ENCODE peak calls at places on chromosomes 2 and 18, in nine cellular contexts. O is WTC11; T is stimulated activated CD8-positive, alpha-beta memory T cell treated with anti-CD3 and anti-CD28 coated beads, Interleukin-7, amount 100 ng/mL, for 48 hours; F is AG09319; I is thoracic aorta; S is AML-193; D is ELF-1; C is RCC 7860; L is MM.1S. H is an unnamed sample.

GRCh38 chr18:44325903-44326650 is 354.6 kb upstream of the SETBP1 start:
- DNase-seq in O (peak; percentile 81), T (no peak), F (peak; percentile 48), I (no peak), S (peak; percentile 27), D (peak; percentile 13), C (no peak), L (peak; percentile 63), H (no peak)

GRCh38 chr2:20288941-20289340 is 61.7 kb downstream of the PUM2 start:
- DNase-seq in O (no peak), T (no peak), F (peak; percentile 11), I (no peak), S (no peak), D (no peak), C (no peak), L (no peak), H (no peak)

GRCh38 chr2:215950009-215950408 is 63.3 kb downstream of the MREG start:
- DNase-seq in O (no peak), T (no peak), F (no peak), I (no peak), S (peak; percentile 65), D (no peak), C (peak; percentile 40), L (peak; percentile 69), H (no peak)

GRCh38 chr2:208820289-208820688 is 413.7 kb downstream of the PTH2R start:
- DNase-seq in O (no peak), T (no peak), F (no peak), I (no peak), S (peak; percentile 35), D (no peak), C (peak; percentile 49), L (peak; percentile 80), H (peak; percentile 2)

GRCh38 chr2:160221391-160222276 is 21.6 kb upstream of the ITGB6 start:
- DNase-seq in O (no peak), T (no peak), F (no peak), I (no peak), S (no peak), D (peak; percentile 75), C (peak; percentile 85), L (no peak), H (no peak)

GRCh38 chr2:48169066-48169724 is 262.9 kb upstream of the FBXO11 start:
- DNase-seq in O (no peak), T (no peak), F (no peak), I (no peak), S (peak; percentile 84), D (no peak), C (no peak), L (no peak), H (no peak)

GRCh38 chr2:43318791-43319190 is 92.4 kb upstream of the ZFP36L2 start:
- DNase-seq in O (no peak), T (no peak), F (no peak), I (no peak), S (no peak), D (no peak), C (no peak), L (no peak), H (no peak)

GRCh38 chr18:54672109-54672508 is 81.1 kb downstream of the DYNAP start:
- DNase-seq in O (no peak), T (no peak), F (no peak), I (no peak), S (no peak), D (no peak), C (no peak), L (no peak), H (no peak)

GRCh38 chr2:241376808-241377207 is 20.7 kb downstream of the FARP2 start:
- DNase-seq in O (no peak), T (no peak), F (no peak), I (no peak), S (no peak), D (no peak), C (no peak), L (peak; percentile 35), H (no peak)

GRCh38 chr2:76008001-76008702 is 297.4 kb upstream of the GCFC2 start:
- DNase-seq in O (peak; percentile 13), T (no peak), F (no peak), I (no peak), S (no peak), D (peak; percentile 60), C (no peak), L (peak; percentile 64), H (no peak)

GRCh38 chr2:187003038-187003543 is 154.1 kb upstream of the ZSWIM2 start:
- DNase-seq in O (no peak), T (no peak), F (no peak), I (no peak), S (no peak), D (peak; percentile 55), C (no peak), L (no peak), H (no peak)

GRCh38 chr2:193695367-193695766 is 1500.6 kb upstream of the TMEFF2 start:
- DNase-seq in O (no peak), T (no peak), F (no peak), I (no peak), S (peak; percentile 16), D (no peak), C (no peak), L (peak; percentile 34), H (no peak)

GRCh38 chr2:84781942-84782716 is 98.8 kb downstream of the TRABD2A start:
- DNase-seq in O (no peak), T (peak; percentile 18), F (no peak), I (no peak), S (no peak), D (no peak), C (no peak), L (no peak), H (peak; percentile 40)

GRCh38 chr18:70284976-70285610 is 3.8 kb upstream of the SOCS6 start:
- DNase-seq in O (no peak), T (no peak), F (no peak), I (no peak), S (peak; percentile 61), D (no peak), C (no peak), L (no peak), H (no peak)

GRCh38 chr2:91442246-91442905 is 2750.9 kb downstream of the RPIA start:
- DNase-seq in O (no peak), T (no peak), F (no peak), I (no peak), S (no peak), D (peak; percentile 26), C (no peak), L (peak; percentile 40), H (no peak)

GRCh38 chr2:130786076-130786475 is 30.7 kb downstream of the AMER3 start:
- DNase-seq in O (no peak), T (no peak), F (no peak), I (no peak), S (no peak), D (no peak), C (no peak), L (no peak), H (no peak)

GRCh38 chr2:169933124-169933711 is 106.0 kb downstream of the UBR3 start:
- DNase-seq in O (no peak), T (no peak), F (peak; percentile 7), I (no peak), S (peak; percentile 69), D (no peak), C (peak; percentile 25), L (peak; percentile 45), H (no peak)

GRCh38 chr2:2743164-2743571 is 412.1 kb upstream of the MYT1L start:
- DNase-seq in O (no peak), T (no peak), F (no peak), I (peak; percentile 67), S (no peak), D (no peak), C (peak; percentile 35), L (no peak), H (peak; percentile 45)

GRCh38 chr18:53796042-53796729 is 428.3 kb downstream of the MBD2 start:
- DNase-seq in O (no peak), T (no peak), F (peak; percentile 54), I (no peak), S (peak; percentile 25), D (no peak), C (peak; percentile 78), L (no peak), H (peak; percentile 59)

GRCh38 chr2:15768142-15769088 is 171.9 kb upstream of the MYCN start:
- DNase-seq in O (no peak), T (no peak), F (no peak), I (no peak), S (no peak), D (peak; percentile 88), C (no peak), L (no peak), H (no peak)

GRCh38 chr2:128914320-128914719 is 595.7 kb upstream of the HS6ST1 start:
- DNase-seq in O (no peak), T (no peak), F (no peak), I (no peak), S (no peak), D (no peak), C (no peak), L (no peak), H (no peak)

GRCh38 chr2:226387499-226387942 is 412.1 kb downstream of the IRS1 start:
- DNase-seq in O (no peak), T (no peak), F (no peak), I (no peak), S (no peak), D (no peak), C (no peak), L (no peak), H (no peak)

GRCh38 chr2:67465623-67466022 is 68.5 kb downstream of the ETAA1 start:
- DNase-seq in O (no peak), T (no peak), F (no peak), I (no peak), S (no peak), D (no peak), C (no peak), L (peak; percentile 63), H (no peak)

GRCh38 chr18:44601447-44601846 is 79.2 kb upstream of the SETBP1 start:
- DNase-seq in O (no peak), T (no peak), F (no peak), I (no peak), S (no peak), D (no peak), C (peak; percentile 46), L (no peak), H (peak; percentile 75)

GRCh38 chr18:59493019-59493418 is 134.0 kb upstream of the LMAN1 start:
- DNase-seq in O (no peak), T (no peak), F (no peak), I (no peak), S (no peak), D (no peak), C (no peak), L (no peak), H (no peak)

GRCh38 chr18:11951390-11951851 is 29.9 kb upstream of the IMPA2 start:
- DNase-seq in O (peak; percentile 16), T (no peak), F (no peak), I (no peak), S (no peak), D (peak; percentile 74), C (no peak), L (no peak), H (no peak)

GRCh38 chr2:151730242-151730975 is 3.9 kb downstream of the NEB start:
- DNase-seq in O (no peak), T (no peak), F (no peak), I (no peak), S (no peak), D (peak; percentile 8), C (no peak), L (peak; percentile 70), H (peak; percentile 79)

GRCh38 chr2:199932312-199932855 is 21.3 kb downstream of the C2orf69 start:
- DNase-seq in O (no peak), T (no peak), F (no peak), I (no peak), S (no peak), D (no peak), C (peak; percentile 29), L (no peak), H (no peak)

GRCh38 chr2:74095629-74096028 is 52.1 kb downstream of the BOLA3 start:
- DNase-seq in O (no peak), T (no peak), F (no peak), I (no peak), S (no peak), D (no peak), C (no peak), L (no peak), H (no peak)

GRCh38 chr2:28420717-28421116 is 28.1 kb downstream of the FOSL2 start:
- DNase-seq in O (no peak), T (no peak), F (no peak), I (no peak), S (no peak), D (no peak), C (no peak), L (no peak), H (no peak)

GRCh38 chr2:86786001-86786536 is 4.6 kb downstream of the CD8A start:
- DNase-seq in O (no peak), T (no peak), F (no peak), I (no peak), S (no peak), D (no peak), C (no peak), L (no peak), H (no peak)

H was measured in epithelial cell of prostate.